ENCODE peak calls at places on chromosomes 5 and 9, in six cellular contexts. One of them, this sample, is unnamed.

GRCh38 chr9:91246842-91247241 is 114.9 kb downstream of the AUH start:
- DNase-seq in mesenchymal stem cell: no peak
- DNase-seq in upper lobe of right lung: no peak
- DNase-seq in cardiac fibroblast: peak; percentile 30
- DNase-seq in right cardiac atrium: no peak
- DNase-seq in AG04450: no peak
- DNase-seq in this sample: no peak

GRCh38 chr5:90718387-90718786 is 159.8 kb downstream of the ADGRV1 start:
- DNase-seq in mesenchymal stem cell: no peak
- DNase-seq in upper lobe of right lung: no peak
- DNase-seq in cardiac fibroblast: no peak
- DNase-seq in right cardiac atrium: no peak
- DNase-seq in AG04450: no peak
- DNase-seq in this sample: no peak

GRCh38 chr9:27535701-27536118 is 6.1 kb upstream of the MOB3B start:
- DNase-seq in mesenchymal stem cell: no peak
- DNase-seq in upper lobe of right lung: no peak
- DNase-seq in cardiac fibroblast: no peak
- DNase-seq in right cardiac atrium: no peak
- DNase-seq in AG04450: no peak
- DNase-seq in this sample: no peak

GRCh38 chr5:170503970-170504525 is at the start of gene KCNIP1:
- DNase-seq in mesenchymal stem cell: peak; percentile 25
- DNase-seq in upper lobe of right lung: no peak
- DNase-seq in cardiac fibroblast: no peak
- DNase-seq in right cardiac atrium: peak; percentile 26
- DNase-seq in AG04450: no peak
- DNase-seq in this sample: no peak

GRCh38 chr5:5079871-5080270 is 60.3 kb upstream of the ADAMTS16 start:
- DNase-seq in mesenchymal stem cell: no peak
- DNase-seq in upper lobe of right lung: no peak
- DNase-seq in cardiac fibroblast: no peak
- DNase-seq in right cardiac atrium: no peak
- DNase-seq in AG04450: no peak
- DNase-seq in this sample: no peak

GRCh38 chr5:96825243-96825642 is 17.5 kb upstream of the ERAP1 start:
- DNase-seq in mesenchymal stem cell: no peak
- DNase-seq in upper lobe of right lung: no peak
- DNase-seq in cardiac fibroblast: no peak
- DNase-seq in right cardiac atrium: no peak
- DNase-seq in AG04450: no peak
- DNase-seq in this sample: no peak

GRCh38 chr9:36900136-36900855 is 133.8 kb downstream of the PAX5 start:
- DNase-seq in mesenchymal stem cell: no peak
- DNase-seq in upper lobe of right lung: no peak
- DNase-seq in cardiac fibroblast: no peak
- DNase-seq in right cardiac atrium: no peak
- DNase-seq in AG04450: no peak
- DNase-seq in this sample: no peak

GRCh38 chr9:129511320-129511900 is 109.5 kb downstream of the C9orf50 start:
- DNase-seq in mesenchymal stem cell: no peak
- DNase-seq in upper lobe of right lung: no peak
- DNase-seq in cardiac fibroblast: no peak
- DNase-seq in right cardiac atrium: no peak
- DNase-seq in AG04450: no peak
- DNase-seq in this sample: no peak

GRCh38 chr9:121388140-121388925 is 18.3 kb upstream of the STOM start:
- DNase-seq in mesenchymal stem cell: no peak
- DNase-seq in upper lobe of right lung: no peak
- DNase-seq in cardiac fibroblast: no peak
- DNase-seq in right cardiac atrium: no peak
- DNase-seq in AG04450: no peak
- DNase-seq in this sample: no peak

GRCh38 chr5:663436-664342 is 29.5 kb downstream of the TPPP start:
- DNase-seq in mesenchymal stem cell: no peak
- DNase-seq in upper lobe of right lung: no peak
- DNase-seq in cardiac fibroblast: no peak
- DNase-seq in right cardiac atrium: peak; percentile 7
- DNase-seq in AG04450: no peak
- DNase-seq in this sample: no peak

GRCh38 chr9:35522725-35523124 is 32.8 kb downstream of the RUSC2 start:
- DNase-seq in mesenchymal stem cell: no peak
- DNase-seq in upper lobe of right lung: no peak
- DNase-seq in cardiac fibroblast: no peak
- DNase-seq in right cardiac atrium: no peak
- DNase-seq in AG04450: no peak
- DNase-seq in this sample: no peak
- H3K4me3 ChIP-seq in mesenchymal stem cell: no peak overlapping the region
- H3K4me3 ChIP-seq in upper lobe of right lung: no peak overlapping the region
- H3K4me3 ChIP-seq in cardiac fibroblast: no peak overlapping the region
- H3K4me3 ChIP-seq in right cardiac atrium: no peak overlapping the region
- H3K4me3 ChIP-seq in AG04450: no peak overlapping the region
- H3K4me3 ChIP-seq in this sample: no peak overlapping the region

DNA sequence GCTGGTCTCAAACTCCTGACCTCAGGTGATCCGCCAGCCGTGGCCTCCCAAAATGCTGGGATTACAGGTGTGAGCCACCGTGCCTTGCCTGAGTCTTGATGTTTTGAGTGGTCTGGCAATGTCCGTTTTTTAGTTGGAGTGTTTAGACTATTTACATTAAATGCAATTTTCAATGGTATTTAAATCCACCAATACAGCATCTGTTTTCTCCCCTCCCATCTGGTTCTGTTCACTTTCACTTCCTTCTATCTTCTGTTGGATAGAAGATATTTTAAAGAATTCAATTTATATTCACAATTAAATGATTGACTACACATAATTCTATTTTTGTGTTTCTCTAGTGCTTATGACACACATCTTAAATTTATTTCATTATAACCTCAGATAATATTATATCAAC is 26.0 kb upstream of the PCAT7 start:
- DNase-seq in mesenchymal stem cell: no peak
- DNase-seq in upper lobe of right lung: no peak
- DNase-seq in cardiac fibroblast: no peak
- DNase-seq in right cardiac atrium: no peak
- DNase-seq in AG04450: no peak
- DNase-seq in this sample: no peak
- H3K4me3 ChIP-seq in mesenchymal stem cell: no peak overlapping the region
- H3K4me3 ChIP-seq in upper lobe of right lung: no peak overlapping the region
- H3K4me3 ChIP-seq in cardiac fibroblast: no peak overlapping the region
- H3K4me3 ChIP-seq in right cardiac atrium: no peak overlapping the region
- H3K4me3 ChIP-seq in AG04450: no peak overlapping the region
- H3K4me3 ChIP-seq in this sample: no peak overlapping the region

DNA sequence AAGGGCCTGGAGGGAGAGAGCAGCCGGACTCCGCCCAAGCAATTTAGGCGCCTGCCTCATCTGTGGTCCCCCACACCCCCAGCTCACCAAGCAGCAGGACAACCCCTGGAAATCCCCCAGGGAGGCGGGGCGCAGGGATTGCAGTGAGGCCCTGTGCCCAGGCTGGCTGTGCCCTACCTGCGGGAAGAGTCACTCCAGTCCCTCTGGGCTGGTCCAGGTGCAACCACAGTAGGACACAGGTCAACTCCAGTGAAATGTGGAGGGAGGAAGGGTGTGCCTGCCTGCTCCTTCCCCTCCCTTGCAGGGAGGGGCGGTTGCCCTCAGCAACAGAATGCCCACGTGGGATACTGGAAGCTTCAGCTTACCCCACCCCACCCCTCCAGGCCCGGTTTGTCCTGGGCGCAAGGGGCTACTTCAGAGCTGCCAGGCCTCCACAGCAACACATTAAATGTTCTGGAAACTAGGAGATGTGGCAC is 22.7 kb downstream of the ABO start:
- DNase-seq in mesenchymal stem cell: no peak
- DNase-seq in upper lobe of right lung: peak; percentile 89
- DNase-seq in cardiac fibroblast: no peak
- DNase-seq in right cardiac atrium: peak; percentile 50
- DNase-seq in AG04450: no peak
- DNase-seq in this sample: no peak
- H3K4me3 ChIP-seq in mesenchymal stem cell: no peak overlapping the region
- H3K4me3 ChIP-seq in upper lobe of right lung: peak overlapping the region; percentile 40
- H3K4me3 ChIP-seq in cardiac fibroblast: no peak overlapping the region
- H3K4me3 ChIP-seq in right cardiac atrium: no peak overlapping the region
- H3K4me3 ChIP-seq in AG04450: no peak overlapping the region
- H3K4me3 ChIP-seq in this sample: no peak overlapping the region

DNA sequence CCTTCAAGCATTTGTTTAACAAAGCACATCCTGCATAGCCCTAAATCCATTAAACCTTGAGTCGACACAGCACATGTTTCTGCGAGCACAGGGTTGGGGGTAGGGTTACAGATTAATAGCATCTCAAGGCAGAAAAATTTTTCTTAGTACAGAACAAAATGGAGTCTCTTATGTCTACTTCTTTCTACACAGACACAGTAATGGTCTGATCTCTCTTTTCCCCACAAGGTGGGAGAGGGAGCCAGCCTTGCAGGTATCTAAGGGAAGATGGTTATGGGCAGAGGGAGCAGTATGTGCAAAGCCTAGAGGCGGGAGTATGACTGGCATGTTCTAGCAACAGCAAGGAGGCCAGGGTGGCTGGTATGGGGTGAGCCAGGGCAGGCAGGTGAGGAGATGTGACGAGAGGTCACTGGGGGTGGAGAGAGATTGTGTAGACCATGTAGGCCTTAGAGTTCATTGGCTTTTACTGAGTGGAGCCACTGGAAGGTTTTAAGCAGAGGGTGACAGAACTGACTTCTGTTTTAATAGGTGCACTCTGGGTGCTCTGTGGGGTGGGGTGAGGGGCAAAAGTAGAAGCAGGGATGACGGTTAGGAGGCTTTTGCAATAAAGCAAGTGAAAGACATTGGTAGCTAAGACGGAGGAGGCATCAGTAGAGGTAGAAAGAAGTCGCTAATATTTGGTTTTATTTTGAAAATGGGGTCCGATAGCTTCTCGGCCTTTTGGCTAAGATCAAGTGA is 5.1 kb upstream of the RPS14 start:
- DNase-seq in mesenchymal stem cell: no peak
- DNase-seq in upper lobe of right lung: no peak
- DNase-seq in cardiac fibroblast: no peak
- DNase-seq in right cardiac atrium: no peak
- DNase-seq in AG04450: no peak
- DNase-seq in this sample: no peak
- H3K4me3 ChIP-seq in mesenchymal stem cell: no peak overlapping the region
- H3K4me3 ChIP-seq in upper lobe of right lung: no peak overlapping the region
- H3K4me3 ChIP-seq in cardiac fibroblast: no peak overlapping the region
- H3K4me3 ChIP-seq in right cardiac atrium: no peak overlapping the region
- H3K4me3 ChIP-seq in AG04450: no peak overlapping the region
- H3K4me3 ChIP-seq in this sample: no peak overlapping the region

DNA sequence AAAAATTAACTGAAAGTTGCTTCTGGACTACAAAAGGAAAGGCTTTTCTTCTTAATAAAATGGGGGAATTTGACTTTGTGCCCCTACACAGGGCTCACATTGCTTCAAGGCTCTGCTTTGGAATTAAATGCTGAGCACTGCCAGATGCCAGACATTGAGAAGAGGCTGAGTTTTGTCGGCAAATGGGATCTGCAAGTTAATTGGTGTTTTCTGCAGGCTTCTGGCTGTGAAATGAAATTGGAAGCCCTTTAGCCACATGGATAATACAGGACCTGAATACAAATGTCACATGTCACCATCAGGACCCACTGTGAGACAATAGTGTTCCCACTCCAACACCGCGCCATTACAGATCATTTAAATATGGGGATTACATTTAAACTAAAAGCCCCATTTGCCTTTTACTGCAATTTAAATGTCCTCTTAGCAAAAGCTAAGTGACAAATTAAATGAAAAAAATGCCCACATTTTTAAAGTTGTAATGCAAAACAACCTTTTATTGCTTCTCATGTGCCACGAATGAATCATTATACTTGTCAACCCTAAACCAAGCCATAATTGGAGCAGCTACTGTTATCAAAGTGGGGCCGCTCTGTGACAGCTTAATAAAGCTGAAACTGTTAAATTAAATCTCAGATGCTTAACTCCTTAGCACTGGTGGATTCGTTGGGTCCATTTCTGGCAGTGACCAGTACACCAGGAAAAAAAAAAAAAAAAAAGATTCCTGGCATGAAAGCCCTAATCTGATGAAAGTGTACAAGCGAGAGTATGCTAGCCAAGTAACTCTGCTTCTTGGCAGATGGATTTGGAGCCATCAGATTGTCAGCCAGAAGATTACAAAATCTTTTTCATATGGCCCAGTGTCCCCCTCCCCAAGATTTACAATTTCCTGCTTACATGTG is 164.6 kb downstream of the ZSWIM6 start:
- DNase-seq in mesenchymal stem cell: no peak
- DNase-seq in upper lobe of right lung: no peak
- DNase-seq in cardiac fibroblast: peak; percentile 49
- DNase-seq in right cardiac atrium: no peak
- DNase-seq in AG04450: no peak
- DNase-seq in this sample: no peak
- H3K4me3 ChIP-seq in mesenchymal stem cell: no peak overlapping the region
- H3K4me3 ChIP-seq in upper lobe of right lung: no peak overlapping the region
- H3K4me3 ChIP-seq in cardiac fibroblast: no peak overlapping the region
- H3K4me3 ChIP-seq in right cardiac atrium: no peak overlapping the region
- H3K4me3 ChIP-seq in AG04450: no peak overlapping the region
- H3K4me3 ChIP-seq in this sample: no peak overlapping the region

GRCh38 chr5:143004361-143004802 is 234.2 kb downstream of the ARHGAP26 start:
- DNase-seq in mesenchymal stem cell: no peak
- DNase-seq in upper lobe of right lung: no peak
- DNase-seq in cardiac fibroblast: no peak
- DNase-seq in right cardiac atrium: no peak
- DNase-seq in AG04450: no peak
- DNase-seq in this sample: no peak

GRCh38 chr5:143003328-143003636 is 233.1 kb downstream of the ARHGAP26 start:
- DNase-seq in mesenchymal stem cell: no peak
- DNase-seq in upper lobe of right lung: no peak
- DNase-seq in cardiac fibroblast: no peak
- DNase-seq in right cardiac atrium: no peak
- DNase-seq in AG04450: no peak
- DNase-seq in this sample: no peak

GRCh38 chr5:143002459-143003327 is 232.5 kb downstream of the ARHGAP26 start:
- DNase-seq in mesenchymal stem cell: peak; percentile 91
- DNase-seq in upper lobe of right lung: no peak
- DNase-seq in cardiac fibroblast: peak; percentile 98
- DNase-seq in right cardiac atrium: no peak
- DNase-seq in AG04450: no peak
- DNase-seq in this sample: peak; percentile 84

GRCh38 chr5:142998316-142998862 is 228.2 kb downstream of the ARHGAP26 start:
- DNase-seq in mesenchymal stem cell: no peak
- DNase-seq in upper lobe of right lung: no peak
- DNase-seq in cardiac fibroblast: no peak
- DNase-seq in right cardiac atrium: no peak
- DNase-seq in AG04450: no peak
- DNase-seq in this sample: no peak

DNA sequence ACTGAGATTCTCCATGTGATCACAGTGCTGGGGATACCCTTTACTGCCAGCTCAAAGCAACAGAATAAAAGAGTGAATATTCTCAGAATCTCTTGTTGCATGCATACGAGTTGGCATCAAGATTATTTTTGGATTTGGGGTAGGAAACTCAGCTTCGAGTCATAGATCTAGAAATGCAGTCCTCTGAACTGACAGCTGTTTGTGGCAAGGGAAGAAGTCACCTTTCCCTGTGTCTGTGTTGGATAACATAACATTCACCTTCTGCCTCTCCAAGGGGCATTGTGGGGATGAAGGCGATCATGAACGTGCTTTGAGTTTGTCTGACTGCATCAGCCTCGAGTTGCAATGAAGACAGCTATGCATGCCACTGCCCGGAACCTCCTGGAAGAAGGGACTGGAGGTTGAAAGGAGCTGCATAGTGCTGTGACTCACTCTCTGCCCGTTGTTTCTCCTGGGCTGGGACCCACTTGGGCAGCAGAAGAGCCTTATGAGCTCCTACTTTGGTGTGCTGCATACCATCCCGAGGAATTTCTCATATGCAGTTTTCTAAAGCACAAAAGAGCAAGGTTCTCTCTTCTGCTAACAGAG is 231.7 kb downstream of the ARHGAP26 start:
- DNase-seq in mesenchymal stem cell: peak; percentile 86
- DNase-seq in upper lobe of right lung: no peak
- DNase-seq in cardiac fibroblast: peak; percentile 67
- DNase-seq in right cardiac atrium: no peak
- DNase-seq in AG04450: no peak
- DNase-seq in this sample: no peak
- H3K4me3 ChIP-seq in mesenchymal stem cell: no peak overlapping the region
- H3K4me3 ChIP-seq in upper lobe of right lung: no peak overlapping the region
- H3K4me3 ChIP-seq in cardiac fibroblast: no peak overlapping the region
- H3K4me3 ChIP-seq in right cardiac atrium: no peak overlapping the region
- H3K4me3 ChIP-seq in AG04450: no peak overlapping the region
- H3K4me3 ChIP-seq in this sample: no peak overlapping the region